ENCODE peak calls at places on chromosomes 1 and 21, in five cellular contexts. One of them, this sample, is unnamed.

GRCh38 chr1:205312866-205313680 is 8.5 kb downstream of the NUAK2 start:
- DNase-seq in nephron progenitor cell: no peak
- DNase-seq in sigmoid colon: no peak
- DNase-seq in BJ: no peak
- DNase-seq in astrocyte: no peak
- DNase-seq in this sample: no peak

GRCh38 chr1:55750020-55750995 is 535.1 kb upstream of the USP24 start:
- DNase-seq in nephron progenitor cell: peak; percentile 8
- DNase-seq in sigmoid colon: no peak
- DNase-seq in BJ: no peak
- DNase-seq in astrocyte: no peak
- DNase-seq in this sample: no peak

GRCh38 chr1:163170975-163171676 is 31.6 kb downstream of the RGS5 start:
- DNase-seq in nephron progenitor cell: no peak
- DNase-seq in sigmoid colon: no peak
- DNase-seq in BJ: no peak
- DNase-seq in astrocyte: peak; percentile 70
- DNase-seq in this sample: no peak

GRCh38 chr21:15277498-15277897 is 212.7 kb upstream of the NRIP1 start:
- DNase-seq in nephron progenitor cell: no peak
- DNase-seq in sigmoid colon: no peak
- DNase-seq in BJ: no peak
- DNase-seq in astrocyte: no peak
- DNase-seq in this sample: no peak

GRCh38 chr1:183023146-183023600 is at the start of gene LAMC1:
- DNase-seq in nephron progenitor cell: peak; percentile 92
- DNase-seq in sigmoid colon: peak; percentile 90
- DNase-seq in BJ: no peak
- DNase-seq in astrocyte: peak; percentile 68
- DNase-seq in this sample: peak; percentile 83

GRCh38 chr1:57520743-57521142 is 96.9 kb upstream of the DAB1 start:
- DNase-seq in nephron progenitor cell: no peak
- DNase-seq in sigmoid colon: no peak
- DNase-seq in BJ: no peak
- DNase-seq in astrocyte: no peak
- DNase-seq in this sample: no peak

GRCh38 chr1:164311376-164311775 is 247.6 kb upstream of the PBX1 start:
- DNase-seq in nephron progenitor cell: no peak
- DNase-seq in sigmoid colon: no peak
- DNase-seq in BJ: no peak
- DNase-seq in astrocyte: peak; percentile 11
- DNase-seq in this sample: no peak

GRCh38 chr1:64549464-64550239 is 79.7 kb downstream of the CACHD1 start:
- DNase-seq in nephron progenitor cell: no peak
- DNase-seq in sigmoid colon: no peak
- DNase-seq in BJ: no peak
- DNase-seq in astrocyte: peak; percentile 56
- DNase-seq in this sample: no peak

GRCh38 chr21:37855568-37856391 is 60.5 kb downstream of the KCNJ6 start:
- DNase-seq in nephron progenitor cell: no peak
- DNase-seq in sigmoid colon: no peak
- DNase-seq in BJ: no peak
- DNase-seq in astrocyte: peak; percentile 88
- DNase-seq in this sample: no peak

DNA sequence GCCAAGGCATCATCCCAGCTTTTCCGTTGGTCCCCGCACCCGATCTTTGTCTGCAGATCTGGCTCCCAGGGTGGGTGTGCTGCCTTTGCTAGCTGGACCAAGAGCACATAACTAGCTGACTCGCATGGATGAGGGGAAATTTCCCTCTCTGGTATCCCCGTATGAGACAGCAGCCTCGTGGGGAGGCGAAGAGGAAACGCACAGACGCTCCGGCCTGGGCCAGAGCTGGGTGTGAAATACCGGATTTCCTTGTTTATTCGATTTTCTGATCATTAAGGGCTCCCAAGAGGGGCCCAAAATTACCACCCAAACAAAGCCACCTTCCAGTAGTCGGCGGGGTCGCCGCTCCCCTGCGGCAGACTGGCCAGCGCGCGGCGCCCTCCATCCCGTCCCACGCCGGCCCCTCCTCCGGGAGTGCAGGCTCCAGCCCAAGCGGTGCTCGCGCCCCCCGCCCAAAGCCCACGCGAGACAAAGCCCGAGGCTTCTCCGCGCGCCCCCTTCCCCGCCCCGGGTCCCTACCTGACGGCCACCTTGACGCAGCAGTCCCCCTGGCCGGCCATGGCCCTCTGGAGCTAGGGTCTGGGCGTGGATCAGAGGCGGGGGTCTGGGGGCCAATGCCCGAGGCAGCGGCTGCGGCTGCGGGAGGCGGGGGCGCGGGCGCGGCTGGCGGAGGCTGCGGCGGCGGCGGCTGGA is 544 bp downstream of the KIF21B start:
- DNase-seq in nephron progenitor cell: no peak
- DNase-seq in sigmoid colon: no peak
- DNase-seq in BJ: no peak
- DNase-seq in astrocyte: no peak
- DNase-seq in this sample: peak; percentile 31
- TF ChIP-seq CTCF in nephron progenitor cell: no peak
- TF ChIP-seq CTCF in sigmoid colon: no peak
- TF ChIP-seq CTCF in BJ: no peak
- TF ChIP-seq CTCF in astrocyte: no peak
- TF ChIP-seq CTCF in this sample: no peak

DNA sequence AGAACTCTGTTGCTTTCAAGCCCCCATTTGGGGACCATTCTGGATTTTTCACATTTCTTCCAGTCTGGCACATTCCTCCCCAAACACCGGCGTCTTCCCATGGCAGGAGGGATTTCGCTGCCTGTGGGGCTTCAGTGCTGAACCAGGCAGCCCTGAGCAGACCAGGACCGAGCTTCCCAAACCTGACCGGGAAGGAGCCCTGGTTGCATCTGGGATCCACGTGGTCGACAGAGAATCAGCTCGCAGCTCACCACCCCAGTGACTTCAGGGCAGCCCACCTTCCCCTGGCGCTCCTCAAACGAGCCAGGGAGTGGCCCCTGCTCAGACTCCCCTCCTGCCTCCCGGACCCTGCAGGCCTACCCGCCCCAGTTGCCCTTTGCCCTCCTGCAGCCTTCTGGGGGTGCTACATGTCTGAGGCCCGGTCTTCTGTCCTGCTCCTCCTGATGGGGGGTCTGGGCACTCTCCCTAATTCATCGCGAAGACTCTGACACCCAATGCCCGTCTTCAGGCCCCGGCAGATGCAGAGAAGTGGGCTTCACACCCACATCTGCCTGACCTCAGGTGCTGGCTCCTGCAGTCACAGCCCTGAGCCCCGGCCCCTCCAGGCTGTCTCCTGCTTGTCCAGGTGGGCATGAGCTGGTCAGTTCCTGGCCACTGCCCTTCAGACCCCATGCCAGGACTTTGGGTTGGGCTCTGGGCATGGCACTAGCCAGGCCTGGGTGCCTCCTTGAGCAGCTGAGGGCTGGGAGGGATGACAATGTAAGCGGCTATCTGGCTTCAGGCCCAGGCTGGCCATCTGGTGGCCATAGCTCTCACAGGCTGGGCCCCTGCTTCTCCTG is 26.2 kb upstream of the PRSS38 start:
- DNase-seq in nephron progenitor cell: no peak
- DNase-seq in sigmoid colon: no peak
- DNase-seq in BJ: no peak
- DNase-seq in astrocyte: no peak
- DNase-seq in this sample: no peak
- TF ChIP-seq CTCF in nephron progenitor cell: no peak
- TF ChIP-seq CTCF in sigmoid colon: no peak
- TF ChIP-seq CTCF in BJ: peak; percentile 41
- TF ChIP-seq CTCF in astrocyte: no peak
- TF ChIP-seq CTCF in this sample: no peak

DNA sequence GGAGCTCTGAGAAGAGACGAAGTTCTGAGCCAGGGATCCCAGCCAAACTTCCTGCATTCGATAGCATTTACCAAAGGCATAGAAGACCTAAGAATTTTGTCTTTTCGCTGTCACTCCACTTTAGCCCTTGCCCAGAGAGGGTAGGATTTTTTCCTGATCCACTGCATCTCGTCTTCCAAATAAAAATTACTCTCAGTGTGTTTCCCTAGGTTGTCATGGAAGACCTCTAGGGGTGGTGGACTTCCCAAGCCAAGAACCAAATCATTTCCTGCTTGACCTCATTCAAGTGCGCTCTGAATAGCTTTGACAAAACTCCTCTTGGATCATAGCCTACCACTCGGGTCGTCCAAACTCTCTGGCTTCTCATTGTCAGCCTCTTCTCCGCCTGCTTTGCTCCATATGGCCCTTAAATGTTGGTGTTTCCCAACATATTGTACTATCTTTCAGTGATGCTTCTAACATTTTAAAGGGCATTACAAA is 444 bp upstream of the C1orf52 start:
- DNase-seq in nephron progenitor cell: no peak
- DNase-seq in sigmoid colon: peak; percentile 73
- DNase-seq in BJ: no peak
- DNase-seq in astrocyte: peak; percentile 52
- DNase-seq in this sample: no peak
- TF ChIP-seq CTCF in nephron progenitor cell: no peak
- TF ChIP-seq CTCF in sigmoid colon: no peak
- TF ChIP-seq CTCF in BJ: no peak
- TF ChIP-seq CTCF in astrocyte: no peak
- TF ChIP-seq CTCF in this sample: no peak

GRCh38 chr1:111441573-111442192 is 7.4 kb downstream of the WDR77 start:
- DNase-seq in nephron progenitor cell: peak; percentile 58
- DNase-seq in sigmoid colon: no peak
- DNase-seq in BJ: no peak
- DNase-seq in astrocyte: no peak
- DNase-seq in this sample: peak; percentile 28
- TF ChIP-seq CTCF in nephron progenitor cell: peak; percentile 65
- TF ChIP-seq CTCF in sigmoid colon: peak; percentile 28
- TF ChIP-seq CTCF in BJ: peak; percentile 57
- TF ChIP-seq CTCF in astrocyte: peak; percentile 37
- TF ChIP-seq CTCF in this sample: peak; percentile 71